ENCODE peak calls at places on chromosomes 4 and X, in six cellular contexts. Q, U, W, D, Y and A are unnamed samples.

GRCh38 chrX:20606831-20607230 is 340.1 kb upstream of the RPS6KA3 start:
- DNase-seq in Q (no peak), U (no peak), W (no peak), D (no peak), Y (no peak), A (no peak)

GRCh38 chr4:15162465-15163283 is 160.4 kb downstream of the CPEB2 start:
- DNase-seq in Q (no peak), U (no peak), W (peak), D (no peak), Y (no peak), A (no peak)

GRCh38 chr4:108144451-108144850 is 24.3 kb downstream of the LEF1 start:
- DNase-seq in Q (no peak), U (no peak), W (no peak), D (no peak), Y (no peak), A (no peak)

GRCh38 chrX:119622356-119623232 is 16.4 kb upstream of the NKRF start:
- DNase-seq in Q (peak), U (no peak), W (peak), D (no peak), Y (no peak), A (no peak)

GRCh38 chrX:107674480-107675364 is 46.4 kb downstream of the PRPS1 start:
- DNase-seq in Q (no peak), U (no peak), W (peak), D (no peak), Y (no peak), A (no peak)

GRCh38 chr4:163654621-163655020 is 160.1 kb downstream of the TMA16 start:
- DNase-seq in Q (no peak), U (no peak), W (no peak), D (no peak), Y (no peak), A (no peak)

GRCh38 chrX:72394518-72395163 is 88.9 kb upstream of the CITED1 start:
- DNase-seq in Q (peak), U (no peak), W (peak), D (peak), Y (no peak), A (no peak)

GRCh38 chr4:14862881-14863280 is 139.4 kb upstream of the CPEB2 start:
- DNase-seq in Q (no peak), U (peak), W (no peak), D (no peak), Y (no peak), A (no peak)

GRCh38 chr4:139849219-139849618 is 183.6 kb downstream of the MGST2 start:
- DNase-seq in Q (no peak), U (no peak), W (no peak), D (no peak), Y (no peak), A (no peak)

GRCh38 chr4:64582492-64582891 is 173.2 kb upstream of the TECRL start:
- DNase-seq in Q (no peak), U (peak), W (no peak), D (no peak), Y (no peak), A (no peak)

GRCh38 chr4:101191302-101192098 is 155.8 kb downstream of the PPP3CA start:
- DNase-seq in Q (peak), U (peak), W (peak), D (peak), Y (no peak), A (no peak)

GRCh38 chr4:87052615-87053014 is 117.8 kb downstream of the AFF1 start:
- DNase-seq in Q (no peak), U (no peak), W (no peak), D (no peak), Y (no peak), A (no peak)

GRCh38 chrX:110915120-110915519 is 119.5 kb upstream of the CHRDL1 start:
- DNase-seq in Q (no peak), U (no peak), W (peak), D (peak), Y (no peak), A (no peak)

GRCh38 chrX:121256653-121257052 is 209.2 kb downstream of the GLUD2 start:
- DNase-seq in Q (no peak), U (no peak), W (peak), D (no peak), Y (no peak), A (no peak)

GRCh38 chr4:100113732-100114131 is 76.5 kb downstream of the DDIT4L start:
- DNase-seq in Q (no peak), U (no peak), W (no peak), D (no peak), Y (no peak), A (no peak)

GRCh38 chrX:44422631-44423030 is 79.2 kb upstream of the EFHC2 start:
- DNase-seq in Q (no peak), U (no peak), W (no peak), D (no peak), Y (no peak), A (no peak)

GRCh38 chr4:101222156-101222845 is 125.0 kb downstream of the PPP3CA start:
- DNase-seq in Q (no peak), U (no peak), W (peak), D (no peak), Y (no peak), A (no peak)

GRCh38 chr4:108052511-108052910 is 62.8 kb downstream of the HADH start:
- DNase-seq in Q (no peak), U (no peak), W (no peak), D (no peak), Y (no peak), A (no peak)

GRCh38 chrX:135596495-135596894 is 76.0 kb downstream of the INTS6L start:
- DNase-seq in Q (no peak), U (peak), W (peak), D (no peak), Y (peak), A (no peak)

GRCh38 chr4:71445819-71446218 is 107.0 kb downstream of the SLC4A4 start:
- DNase-seq in Q (no peak), U (no peak), W (no peak), D (no peak), Y (no peak), A (no peak)

GRCh38 chrX:15475021-15475420 is 18.1 kb downstream of the PIR start:
- DNase-seq in Q (no peak), U (no peak), W (peak), D (no peak), Y (no peak), A (no peak)

GRCh38 chr4:157792716-157793115 is 380.1 kb downstream of the GASK1B start:
- DNase-seq in Q (no peak), U (no peak), W (no peak), D (no peak), Y (no peak), A (no peak)

GRCh38 chr4:3385719-3386440 is 55.9 kb upstream of the HGFAC start:
- DNase-seq in Q (peak), U (no peak), W (no peak), D (no peak), Y (no peak), A (no peak)

GRCh38 chrX:48989483-48989882 is 12.6 kb downstream of the GRIPAP1 start:
- DNase-seq in Q (no peak), U (no peak), W (no peak), D (no peak), Y (no peak), A (no peak)

GRCh38 chrX:77200663-77201062 is 246.5 kb upstream of the FGF16 start:
- DNase-seq in Q (no peak), U (no peak), W (no peak), D (no peak), Y (no peak), A (no peak)

GRCh38 chr4:6618386-6619115 is 21.9 kb upstream of the MRFAP1 start:
- DNase-seq in Q (peak), U (no peak), W (no peak), D (no peak), Y (no peak), A (no peak)

GRCh38 chr4:83267835-83268475 is 16.6 kb downstream of the COQ2 start:
- DNase-seq in Q (no peak), U (no peak), W (no peak), D (no peak), Y (no peak), A (no peak)

GRCh38 chr4:73344106-73344505 is 60.0 kb upstream of the ALB start:
- DNase-seq in Q (no peak), U (no peak), W (no peak), D (no peak), Y (no peak), A (no peak)

GRCh38 chr4:73345399-73345975 is 58.6 kb upstream of the ALB start:
- DNase-seq in Q (no peak), U (no peak), W (no peak), D (no peak), Y (no peak), A (no peak)

GRCh38 chr4:73343432-73343831 is 60.7 kb upstream of the ALB start:
- DNase-seq in Q (no peak), U (no peak), W (no peak), D (no peak), Y (no peak), A (no peak)

GRCh38 chr4:73335717-73336116 is 68.4 kb upstream of the ALB start:
- DNase-seq in Q (peak), U (no peak), W (no peak), D (no peak), Y (no peak), A (no peak)

DNA sequence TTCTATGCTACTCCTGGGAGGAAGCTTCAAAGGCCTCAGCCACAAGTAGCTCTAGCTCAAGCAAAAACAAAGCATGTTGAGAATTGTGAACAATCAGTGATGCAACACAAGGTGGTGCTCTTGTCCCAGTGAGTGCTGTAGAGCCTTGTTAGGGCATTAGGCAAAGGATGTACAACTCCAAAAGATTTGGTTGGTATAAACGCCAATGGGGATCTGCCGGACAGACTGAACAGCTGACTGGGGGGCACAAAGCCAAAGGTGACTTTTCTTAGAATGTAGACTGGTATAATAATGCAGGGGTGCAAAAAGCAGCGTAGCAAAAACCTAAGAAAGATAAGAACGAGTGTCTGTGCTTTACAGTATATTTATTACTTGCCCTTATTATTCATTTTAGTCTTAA is 62.6 kb upstream of the ALB start:
- DNase-seq in Q (no peak), U (peak), W (peak), D (peak), Y (no peak), A (no peak)
- TF ChIP-seq CTCF in Q (peak), U (peak), W (peak), D (peak), Y (no peak), A (peak)

GRCh38 chrX:10773318-10773717 is 152.9 kb upstream of the MID1 start:
- DNase-seq in Q (no peak), U (no peak), W (no peak), D (no peak), Y (no peak), A (no peak)

GRCh38 chrX:10769696-10770619 is 149.6 kb upstream of the MID1 start:
- DNase-seq in Q (no peak), U (no peak), W (peak), D (peak), Y (no peak), A (no peak)

DNA sequence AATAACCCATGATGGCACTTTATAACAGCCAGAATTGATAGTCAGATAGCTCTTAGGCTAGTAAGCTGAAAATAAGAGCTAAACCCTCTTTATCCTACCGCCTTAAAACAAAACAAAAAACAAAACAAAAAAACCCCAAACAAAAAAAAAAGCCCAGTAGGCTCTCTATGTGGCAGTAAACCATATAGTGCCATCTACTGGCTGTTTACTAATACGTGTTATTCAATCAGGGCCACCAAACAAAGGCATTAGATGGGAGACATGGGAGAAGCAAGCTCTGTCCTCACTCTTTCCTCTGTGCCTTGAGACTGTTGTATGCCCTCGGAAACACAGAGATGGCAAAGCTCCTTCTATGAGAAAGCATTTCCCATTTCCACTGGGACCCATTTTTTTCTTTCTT is 148.8 kb upstream of the MID1 start:
- DNase-seq in Q (no peak), U (no peak), W (peak), D (no peak), Y (no peak), A (no peak)
- TF ChIP-seq CTCF in Q (peak), U (peak), W (peak), D (peak), Y (no peak), A (peak)

GRCh38 chrX:74420194-74421035 is 878 bp upstream of the SLC16A2 start:
- DNase-seq in Q (peak), U (peak), W (peak), D (peak), Y (no peak), A (no peak)
- TF ChIP-seq CTCF in Q (no peak), U (peak), W (no peak), D (no peak), Y (no peak), A (no peak)

GRCh38 chrX:25646156-25646555 is 492.0 kb upstream of the MAGEB18 start:
- DNase-seq in Q (peak), U (no peak), W (no peak), D (no peak), Y (no peak), A (no peak)

GRCh38 chrX:25648790-25649189 is 489.4 kb upstream of the MAGEB18 start:
- DNase-seq in Q (no peak), U (no peak), W (no peak), D (no peak), Y (no peak), A (no peak)

DNA sequence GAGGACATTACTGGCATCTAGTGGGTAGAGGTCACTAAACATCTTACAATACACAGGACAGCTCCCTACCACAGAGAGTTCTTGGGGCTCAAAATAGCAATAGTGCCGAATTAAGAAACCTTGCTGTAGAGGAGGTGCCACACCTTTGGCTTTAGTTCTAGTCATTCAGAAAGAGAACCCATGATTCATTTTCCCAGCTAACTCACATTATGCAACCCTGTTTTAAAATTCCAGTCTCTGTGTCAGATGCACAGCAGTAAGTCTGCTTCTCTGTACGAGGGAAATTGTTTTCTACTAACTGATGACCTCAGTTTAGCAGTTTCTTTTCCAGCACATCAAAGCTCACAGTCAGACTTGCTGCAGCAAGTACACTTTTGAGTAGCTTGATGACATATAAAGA is 487.9 kb upstream of the MAGEB18 start:
- DNase-seq in Q (no peak), U (no peak), W (peak), D (no peak), Y (no peak), A (no peak)
- TF ChIP-seq CTCF in Q (no peak), U (no peak), W (no peak), D (no peak), Y (no peak), A (no peak)

DNA sequence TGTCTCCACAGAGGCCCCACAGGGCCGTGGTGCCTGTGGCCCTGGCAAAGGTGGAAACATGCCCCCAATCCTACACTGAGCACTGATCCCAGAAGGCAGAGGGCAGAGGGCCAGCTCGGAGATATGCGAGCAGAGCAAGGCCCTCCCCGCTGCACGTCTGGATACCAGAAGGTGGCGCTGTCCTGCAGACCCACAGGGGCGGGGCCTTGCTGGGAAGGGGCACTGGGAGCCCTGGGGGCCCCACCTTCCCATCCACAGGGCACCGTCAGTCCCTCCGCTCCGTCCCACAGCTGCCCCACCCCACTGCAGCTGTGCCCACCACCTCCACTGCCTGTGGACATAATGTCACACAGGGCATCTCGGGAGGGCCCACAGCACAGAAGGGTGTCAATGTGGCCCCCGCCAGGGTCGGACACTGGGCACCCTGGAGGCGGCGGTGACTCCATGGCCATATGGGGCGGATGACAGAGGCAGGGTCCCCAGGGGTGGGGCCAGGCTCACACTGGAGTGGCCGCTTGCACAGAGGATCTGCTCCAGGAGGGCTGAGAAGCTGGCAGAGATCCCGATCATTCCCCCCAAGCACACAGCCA is 4.9 kb downstream of the SLC49A3 start:
- DNase-seq in Q (peak), U (peak), W (peak), D (no peak), Y (no peak), A (peak)
- TF ChIP-seq CTCF in Q (peak), U (peak), W (peak), D (peak), Y (no peak), A (peak)

GRCh38 chr4:36386691-36387090 is 105.3 kb downstream of the DTHD1 start:
- DNase-seq in Q (no peak), U (no peak), W (no peak), D (no peak), Y (no peak), A (no peak)
- TF ChIP-seq CTCF in Q (no peak), U (no peak), W (no peak), D (no peak), Y (no peak), A (peak)

DNA sequence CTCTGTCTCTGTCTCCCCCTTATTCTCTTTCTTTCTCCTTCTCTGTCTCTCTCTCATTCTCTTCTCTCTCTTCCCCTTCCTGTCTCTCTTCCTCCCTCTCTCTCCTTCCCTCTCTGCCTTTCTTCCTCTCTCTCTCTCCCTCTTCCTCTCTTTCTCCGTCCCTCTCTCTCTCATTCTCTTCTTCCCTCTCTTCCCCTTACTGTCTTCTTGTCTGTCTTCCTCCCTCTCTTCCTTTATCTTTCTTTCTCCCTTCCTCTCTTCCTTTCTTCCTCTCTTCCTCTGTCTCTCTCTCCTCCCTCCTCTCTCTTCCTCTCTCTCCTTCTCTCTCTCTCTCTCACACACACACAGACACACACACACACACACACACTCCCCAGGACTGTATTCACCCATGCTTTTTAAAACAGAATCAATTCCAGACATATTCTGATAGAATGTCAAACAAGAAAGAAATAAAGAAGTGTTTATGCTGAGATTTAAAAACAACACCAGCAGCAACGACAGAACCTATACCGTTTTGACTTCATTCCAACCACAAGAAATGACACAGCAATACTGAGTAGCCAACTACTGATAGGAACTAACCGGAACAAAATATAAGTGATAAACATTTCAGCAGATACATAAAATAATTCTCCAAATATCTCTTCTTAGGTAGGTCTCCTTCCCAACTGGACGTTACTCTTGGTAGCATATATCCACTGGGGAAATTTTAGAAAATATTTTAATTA is 296.7 kb downstream of the ASMT start:
- DNase-seq in Q (no peak), U (no peak), W (no peak), D (no peak), Y (no peak), A (no peak)
- TF ChIP-seq CTCF in Q (no peak), U (no peak), W (no peak), D (no peak), Y (no peak), A (no peak)

GRCh38 chrX:85109235-85109634 is 105.6 kb downstream of the APOOL start:
- DNase-seq in Q (peak), U (peak), W (no peak), D (no peak), Y (no peak), A (no peak)
- TF ChIP-seq CTCF in Q (peak), U (peak), W (peak), D (peak), Y (no peak), A (peak)

GRCh38 chr4:155758500-155759371 is at the start of gene GUCY1B1:
- DNase-seq in Q (peak), U (peak), W (peak), D (peak), Y (peak), A (peak)
- TF ChIP-seq CTCF in Q (peak), U (no peak), W (peak), D (peak), Y (no peak), A (no peak)

GRCh38 chr4:32778938-32779337 is 2058.8 kb downstream of the PCDH7 start:
- DNase-seq in Q (no peak), U (no peak), W (no peak), D (no peak), Y (no peak), A (no peak)

GRCh38 chr4:32776435-32777203 is 2056.4 kb downstream of the PCDH7 start:
- DNase-seq in Q (no peak), U (no peak), W (no peak), D (no peak), Y (no peak), A (no peak)

GRCh38 chr4:32778025-32778424 is 2057.9 kb downstream of the PCDH7 start:
- DNase-seq in Q (no peak), U (no peak), W (no peak), D (no peak), Y (no peak), A (no peak)

DNA sequence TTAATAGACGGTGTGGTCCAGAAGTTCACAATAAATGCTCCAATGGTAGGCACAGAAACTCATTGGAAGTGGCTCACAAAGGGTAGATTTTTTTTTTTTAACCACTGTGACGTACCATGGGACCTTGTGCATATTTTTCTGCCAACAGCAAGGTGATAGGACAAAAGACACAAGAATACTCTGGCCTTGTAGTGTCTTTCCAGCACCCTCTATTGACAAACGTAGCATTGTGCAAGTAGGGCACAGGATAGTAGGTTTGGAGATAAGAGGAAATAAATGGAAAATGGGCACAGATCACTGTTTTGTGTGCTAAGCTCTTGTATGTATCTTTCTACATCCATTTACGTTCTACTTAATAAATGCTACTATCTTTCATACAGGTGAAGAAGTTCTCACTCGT is 2054.9 kb downstream of the PCDH7 start:
- DNase-seq in Q (no peak), U (peak), W (peak), D (no peak), Y (no peak), A (no peak)
- TF ChIP-seq CTCF in Q (no peak), U (peak), W (no peak), D (no peak), Y (no peak), A (peak)